ENCODE peak calls at places on chromosome 2, in seven cellular contexts. One of them, this sample, is unnamed.

GRCh38 chr2:9126540-9126939 is 80.1 kb upstream of the ASAP2 start:
- DNase-seq in GM12892: no peak
- DNase-seq in activated naive CD4-positive, alpha-beta T cell treated with anti-CD3 and anti-CD28 coated beads, Interleukin-2, amount 50 U/mL, for 16 hours: no peak
- DNase-seq in anterior cingulate cortex: no peak
- DNase-seq in Ammon's horn: no peak
- DNase-seq in endodermal cell: no peak
- DNase-seq in posterior cingulate gyrus: no peak
- DNase-seq in this sample: no peak

GRCh38 chr2:217929757-217930707 is 72.8 kb downstream of the TNS1 start:
- DNase-seq in anterior cingulate cortex: no peak
- DNase-seq in Ammon's horn: no peak
- DNase-seq in endodermal cell: no peak
- DNase-seq in activated naive CD4-positive, alpha-beta T cell treated with anti-CD3 and anti-CD28 coated beads, Interleukin-2, amount 50 U/mL, for 16 hours: no peak
- DNase-seq in GM12892: no peak
- DNase-seq in posterior cingulate gyrus: peak; percentile 22
- DNase-seq in this sample: no peak

GRCh38 chr2:241673797-241674725 is 12.6 kb downstream of the DTYMK start:
- DNase-seq in GM12892: no peak
- DNase-seq in Ammon's horn: peak; percentile 57
- DNase-seq in anterior cingulate cortex: no peak
- DNase-seq in activated naive CD4-positive, alpha-beta T cell treated with anti-CD3 and anti-CD28 coated beads, Interleukin-2, amount 50 U/mL, for 16 hours: no peak
- DNase-seq in endodermal cell: peak; percentile 72
- DNase-seq in posterior cingulate gyrus: peak; percentile 85
- DNase-seq in this sample: no peak

GRCh38 chr2:23449831-23450331 is 64.9 kb downstream of the KLHL29 start:
- DNase-seq in posterior cingulate gyrus: no peak
- DNase-seq in anterior cingulate cortex: no peak
- DNase-seq in Ammon's horn: no peak
- DNase-seq in GM12892: no peak
- DNase-seq in activated naive CD4-positive, alpha-beta T cell treated with anti-CD3 and anti-CD28 coated beads, Interleukin-2, amount 50 U/mL, for 16 hours: no peak
- DNase-seq in endodermal cell: no peak
- DNase-seq in this sample: peak; percentile 73

GRCh38 chr2:172096661-172097547 is 5.8 kb downstream of the DLX2 start:
- DNase-seq in anterior cingulate cortex: no peak
- DNase-seq in Ammon's horn: no peak
- DNase-seq in endodermal cell: peak; percentile 78
- DNase-seq in activated naive CD4-positive, alpha-beta T cell treated with anti-CD3 and anti-CD28 coated beads, Interleukin-2, amount 50 U/mL, for 16 hours: no peak
- DNase-seq in posterior cingulate gyrus: peak; percentile 55
- DNase-seq in GM12892: no peak
- DNase-seq in this sample: peak; percentile 95

GRCh38 chr2:105857076-105857740 is 112.5 kb downstream of the NCK2 start:
- DNase-seq in endodermal cell: no peak
- DNase-seq in anterior cingulate cortex: no peak
- DNase-seq in activated naive CD4-positive, alpha-beta T cell treated with anti-CD3 and anti-CD28 coated beads, Interleukin-2, amount 50 U/mL, for 16 hours: no peak
- DNase-seq in Ammon's horn: no peak
- DNase-seq in GM12892: no peak
- DNase-seq in posterior cingulate gyrus: peak; percentile 91
- DNase-seq in this sample: peak; percentile 77

GRCh38 chr2:181892795-181893435 is 1.4 kb downstream of the ITPRID2 start:
- DNase-seq in Ammon's horn: no peak
- DNase-seq in GM12892: no peak
- DNase-seq in anterior cingulate cortex: no peak
- DNase-seq in activated naive CD4-positive, alpha-beta T cell treated with anti-CD3 and anti-CD28 coated beads, Interleukin-2, amount 50 U/mL, for 16 hours: no peak
- DNase-seq in endodermal cell: no peak
- DNase-seq in posterior cingulate gyrus: no peak
- DNase-seq in this sample: no peak

GRCh38 chr2:387980-388421 is 100.1 kb upstream of the ALKAL2 start:
- DNase-seq in activated naive CD4-positive, alpha-beta T cell treated with anti-CD3 and anti-CD28 coated beads, Interleukin-2, amount 50 U/mL, for 16 hours: no peak
- DNase-seq in endodermal cell: peak; percentile 54
- DNase-seq in GM12892: no peak
- DNase-seq in anterior cingulate cortex: no peak
- DNase-seq in Ammon's horn: no peak
- DNase-seq in posterior cingulate gyrus: no peak
- DNase-seq in this sample: peak; percentile 75

GRCh38 chr2:190627881-190628412 is 20.9 kb upstream of the NAB1 start:
- DNase-seq in anterior cingulate cortex: peak; percentile 10
- DNase-seq in posterior cingulate gyrus: peak; percentile 91
- DNase-seq in Ammon's horn: peak; percentile 77
- DNase-seq in endodermal cell: no peak
- DNase-seq in GM12892: peak; percentile 27
- DNase-seq in activated naive CD4-positive, alpha-beta T cell treated with anti-CD3 and anti-CD28 coated beads, Interleukin-2, amount 50 U/mL, for 16 hours: peak; percentile 26
- DNase-seq in this sample: no peak

GRCh38 chr2:12862541-12862940 is 145.8 kb downstream of the TRIB2 start:
- DNase-seq in posterior cingulate gyrus: no peak
- DNase-seq in anterior cingulate cortex: no peak
- DNase-seq in GM12892: no peak
- DNase-seq in endodermal cell: no peak
- DNase-seq in Ammon's horn: no peak
- DNase-seq in activated naive CD4-positive, alpha-beta T cell treated with anti-CD3 and anti-CD28 coated beads, Interleukin-2, amount 50 U/mL, for 16 hours: no peak
- DNase-seq in this sample: no peak

GRCh38 chr2:27509326-27509725 is 12.7 kb downstream of the GCKR start:
- DNase-seq in endodermal cell: no peak
- DNase-seq in posterior cingulate gyrus: no peak
- DNase-seq in Ammon's horn: no peak
- DNase-seq in GM12892: no peak
- DNase-seq in activated naive CD4-positive, alpha-beta T cell treated with anti-CD3 and anti-CD28 coated beads, Interleukin-2, amount 50 U/mL, for 16 hours: no peak
- DNase-seq in anterior cingulate cortex: no peak
- DNase-seq in this sample: no peak

GRCh38 chr2:70964596-70965386 is 13.6 kb upstream of the ANKRD53 start:
- DNase-seq in Ammon's horn: peak; percentile 83
- DNase-seq in GM12892: peak; percentile 84
- DNase-seq in activated naive CD4-positive, alpha-beta T cell treated with anti-CD3 and anti-CD28 coated beads, Interleukin-2, amount 50 U/mL, for 16 hours: peak; percentile 86
- DNase-seq in posterior cingulate gyrus: peak; percentile 95
- DNase-seq in anterior cingulate cortex: no peak
- DNase-seq in endodermal cell: peak; percentile 93
- DNase-seq in this sample: peak; percentile 88

GRCh38 chr2:17035010-17035409 is 369.4 kb upstream of the CYRIA start:
- DNase-seq in endodermal cell: no peak
- DNase-seq in GM12892: no peak
- DNase-seq in Ammon's horn: no peak
- DNase-seq in activated naive CD4-positive, alpha-beta T cell treated with anti-CD3 and anti-CD28 coated beads, Interleukin-2, amount 50 U/mL, for 16 hours: no peak
- DNase-seq in anterior cingulate cortex: no peak
- DNase-seq in posterior cingulate gyrus: no peak
- DNase-seq in this sample: no peak

GRCh38 chr2:157876771-157877108 is 610 bp upstream of the ACVR1 start:
- DNase-seq in activated naive CD4-positive, alpha-beta T cell treated with anti-CD3 and anti-CD28 coated beads, Interleukin-2, amount 50 U/mL, for 16 hours: no peak
- DNase-seq in Ammon's horn: peak; percentile 60
- DNase-seq in GM12892: no peak
- DNase-seq in anterior cingulate cortex: no peak
- DNase-seq in posterior cingulate gyrus: no peak
- DNase-seq in endodermal cell: no peak
- DNase-seq in this sample: no peak

GRCh38 chr2:239559417-239560261 is 158.8 kb upstream of the HDAC4 start:
- DNase-seq in posterior cingulate gyrus: peak; percentile 72
- DNase-seq in Ammon's horn: no peak
- DNase-seq in activated naive CD4-positive, alpha-beta T cell treated with anti-CD3 and anti-CD28 coated beads, Interleukin-2, amount 50 U/mL, for 16 hours: no peak
- DNase-seq in GM12892: no peak
- DNase-seq in anterior cingulate cortex: no peak
- DNase-seq in endodermal cell: no peak
- DNase-seq in this sample: no peak

GRCh38 chr2:32061973-32062861 is 1.1 kb upstream of the SPAST start:
- DNase-seq in endodermal cell: peak; percentile 73
- DNase-seq in posterior cingulate gyrus: no peak
- DNase-seq in activated naive CD4-positive, alpha-beta T cell treated with anti-CD3 and anti-CD28 coated beads, Interleukin-2, amount 50 U/mL, for 16 hours: no peak
- DNase-seq in GM12892: no peak
- DNase-seq in Ammon's horn: peak; percentile 37
- DNase-seq in anterior cingulate cortex: no peak
- DNase-seq in this sample: no peak

This sample was measured in osteocyte.